ENCODE peak calls at places on chromosomes 2 and 18, in eight cellular contexts. T is left ventricle myocardium inferior, S is epithelial cell of esophagus, P is AG10803, K is right lobe of liver, E is spleen, N is H1, J is astrocyte of the spinal cord. Z is an unnamed sample.

GRCh38 chr18:13513481-13513880 is 212.9 kb downstream of the FAM210A start:
- DNase-seq in T (no peak), S (no peak), P (no peak), K (no peak), E (no peak), N (no peak), J (no peak), Z (no peak)

GRCh38 chr2:224555823-224556366 is 29.3 kb downstream of the CUL3 start:
- DNase-seq in T (no peak), S (no peak), P (no peak), K (no peak), E (no peak), N (no peak), J (no peak), Z (no peak)

GRCh38 chr18:35091841-35092240 is 50.6 kb downstream of the MAPRE2 start:
- DNase-seq in T (no peak), S (peak; percentile 5), P (no peak), K (no peak), E (no peak), N (no peak), J (no peak), Z (no peak)

GRCh38 chr2:1498176-1498575 is 84.9 kb downstream of the TPO start:
- DNase-seq in T (no peak), S (no peak), P (no peak), K (peak; percentile 4), E (peak; percentile 65), N (no peak), J (no peak), Z (no peak)

GRCh38 chr2:36482576-36483214 is 115.3 kb downstream of the FEZ2 start:
- DNase-seq in T (no peak), S (peak; percentile 15), P (peak; percentile 74), K (no peak), E (no peak), N (no peak), J (peak; percentile 76), Z (no peak)

GRCh38 chr2:151976945-151977353 is 121.9 kb downstream of the CACNB4 start:
- DNase-seq in T (no peak), S (no peak), P (no peak), K (no peak), E (no peak), N (no peak), J (no peak), Z (no peak)

GRCh38 chr18:56570971-56571370 is 67.4 kb downstream of the TXNL1 start:
- DNase-seq in T (no peak), S (no peak), P (no peak), K (no peak), E (no peak), N (no peak), J (no peak), Z (no peak)

GRCh38 chr2:216350214-216350789 is 22.0 kb downstream of the MARCHF4 start:
- DNase-seq in T (no peak), S (peak; percentile 79), P (peak; percentile 52), K (no peak), E (no peak), N (no peak), J (peak; percentile 56), Z (no peak)

GRCh38 chr2:53768233-53768542 is 584 bp downstream of the CHAC2 start:
- DNase-seq in T (no peak), S (no peak), P (peak; percentile 33), K (no peak), E (no peak), N (no peak), J (no peak), Z (no peak)

GRCh38 chr2:196336715-196337617 is 165.6 kb upstream of the STK17B start:
- DNase-seq in T (no peak), S (peak; percentile 42), P (peak; percentile 53), K (no peak), E (no peak), N (no peak), J (peak; percentile 49), Z (no peak)

GRCh38 chr18:3012920-3013810 is at the start of gene LPIN2:
- DNase-seq in T (peak; percentile 100), S (peak; percentile 94), P (peak; percentile 96), K (peak; percentile 98), E (peak; percentile 100), N (peak; percentile 84), J (peak; percentile 99), Z (peak; percentile 93)

GRCh38 chr2:203681978-203682377 is 24.5 kb upstream of the CD28 start:
- DNase-seq in T (no peak), S (peak; percentile 73), P (peak; percentile 64), K (no peak), E (no peak), N (no peak), J (no peak), Z (no peak)

GRCh38 chr2:71006955-71007799 is 12.5 kb upstream of the TEX261 start:
- DNase-seq in T (no peak), S (no peak), P (no peak), K (no peak), E (peak; percentile 53), N (no peak), J (no peak), Z (no peak)

GRCh38 chr2:33383838-33384237 is 92.6 kb upstream of the RASGRP3 start:
- DNase-seq in T (no peak), S (no peak), P (no peak), K (no peak), E (no peak), N (no peak), J (no peak), Z (no peak)

GRCh38 chr2:223027442-223027841 is 24.5 kb upstream of the KCNE4 start:
- DNase-seq in T (no peak), S (peak; percentile 81), P (peak; percentile 74), K (no peak), E (no peak), N (no peak), J (peak; percentile 77), Z (no peak)

GRCh38 chr2:96233880-96234316 is 25.3 kb upstream of the STARD7 start:
- DNase-seq in T (no peak), S (no peak), P (no peak), K (no peak), E (no peak), N (no peak), J (no peak), Z (no peak)

DNA sequence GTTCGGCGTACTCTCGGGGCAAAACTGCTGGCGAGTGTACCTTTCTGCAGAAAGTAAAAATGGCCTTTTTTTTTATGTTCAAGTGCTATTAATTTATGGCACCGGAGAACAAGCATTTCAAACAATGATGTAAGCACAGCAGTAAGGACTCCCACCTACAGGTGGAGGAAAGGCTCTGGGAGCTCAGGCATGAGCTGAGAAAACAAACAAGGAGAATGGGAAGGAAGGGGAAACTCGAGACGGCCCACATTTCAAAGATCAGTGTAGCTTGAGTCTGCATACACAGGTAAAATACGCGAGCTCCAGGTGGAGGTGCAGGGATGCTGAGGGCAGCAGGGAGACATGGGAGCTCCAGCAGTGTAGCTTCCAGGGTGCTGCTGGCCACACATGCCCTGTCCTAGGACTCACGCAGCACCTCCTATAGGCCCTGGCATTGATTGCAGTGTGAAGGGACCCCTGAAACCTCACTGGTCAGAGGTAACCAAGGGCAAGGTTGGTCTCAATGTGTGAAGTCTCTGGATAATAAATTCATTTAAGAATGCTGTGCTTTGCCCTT is 362.8 kb upstream of the HS6ST1 start:
- DNase-seq in T (no peak), S (no peak), P (no peak), K (no peak), E (no peak), N (no peak), J (no peak), Z (no peak)
- TF ChIP-seq CTCF in T (no peak), S (no peak), P (no peak), K (no peak), E (no peak), N (peak; percentile 65), J (no peak), Z (no peak)

DNA sequence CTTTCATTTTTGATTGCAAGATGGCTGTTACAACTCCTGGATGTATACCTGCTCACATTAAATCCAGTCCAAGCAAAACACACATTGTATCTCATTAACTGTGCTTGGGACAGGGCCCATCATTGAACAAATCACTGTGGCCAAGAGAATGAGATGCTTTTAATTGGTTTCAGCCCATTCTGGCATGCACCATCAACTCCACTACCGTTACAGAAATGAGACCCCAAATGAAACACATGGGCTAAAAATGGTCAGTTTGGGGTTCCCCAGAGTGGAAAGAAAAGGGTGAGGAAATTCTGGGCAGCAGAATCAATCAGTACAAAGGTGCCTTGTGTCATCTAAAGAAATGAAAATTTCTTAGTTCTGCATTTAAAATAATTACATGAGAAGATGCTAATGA is 52.7 kb downstream of the FAM171B start:
- DNase-seq in T (no peak), S (no peak), P (no peak), K (no peak), E (no peak), N (no peak), J (no peak), Z (no peak)
- TF ChIP-seq CTCF in T (no peak), S (no peak), P (no peak), K (no peak), E (no peak), N (no peak), J (no peak), Z (no peak)

DNA sequence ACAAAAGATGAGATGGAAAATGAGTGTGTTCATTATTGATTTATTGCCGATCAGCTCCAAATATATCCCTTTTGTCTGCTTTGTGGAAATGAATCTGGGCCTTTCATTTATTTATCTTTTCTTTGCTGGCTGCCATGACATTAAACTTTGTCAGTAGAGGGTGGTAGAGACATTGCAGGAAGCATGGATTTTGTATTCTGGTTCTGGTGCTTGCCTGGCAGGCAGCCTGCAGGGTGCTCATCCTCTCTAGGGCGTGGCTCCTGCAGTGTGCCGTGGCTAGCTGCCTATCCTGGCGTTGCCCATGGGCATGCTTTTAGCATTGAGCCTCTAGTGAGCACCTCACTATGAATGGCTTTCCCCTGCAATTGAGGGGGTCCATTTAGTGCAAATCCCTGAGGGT is 593.1 kb downstream of the RNF144A start:
- DNase-seq in T (no peak), S (no peak), P (no peak), K (no peak), E (no peak), N (no peak), J (no peak), Z (no peak)
- TF ChIP-seq CTCF in T (no peak), S (no peak), P (no peak), K (no peak), E (no peak), N (no peak), J (no peak), Z (no peak)

GRCh38 chr18:67468038-67468437 is 48.5 kb downstream of the DSEL start:
- DNase-seq in T (no peak), S (no peak), P (no peak), K (no peak), E (no peak), N (no peak), J (no peak), Z (no peak)

GRCh38 chr18:67464499-67464898 is 52.0 kb downstream of the DSEL start:
- DNase-seq in T (no peak), S (no peak), P (no peak), K (no peak), E (peak; percentile 52), N (no peak), J (no peak), Z (no peak)

GRCh38 chr18:67467188-67467587 is 49.3 kb downstream of the DSEL start:
- DNase-seq in T (no peak), S (no peak), P (no peak), K (no peak), E (no peak), N (no peak), J (no peak), Z (no peak)

DNA sequence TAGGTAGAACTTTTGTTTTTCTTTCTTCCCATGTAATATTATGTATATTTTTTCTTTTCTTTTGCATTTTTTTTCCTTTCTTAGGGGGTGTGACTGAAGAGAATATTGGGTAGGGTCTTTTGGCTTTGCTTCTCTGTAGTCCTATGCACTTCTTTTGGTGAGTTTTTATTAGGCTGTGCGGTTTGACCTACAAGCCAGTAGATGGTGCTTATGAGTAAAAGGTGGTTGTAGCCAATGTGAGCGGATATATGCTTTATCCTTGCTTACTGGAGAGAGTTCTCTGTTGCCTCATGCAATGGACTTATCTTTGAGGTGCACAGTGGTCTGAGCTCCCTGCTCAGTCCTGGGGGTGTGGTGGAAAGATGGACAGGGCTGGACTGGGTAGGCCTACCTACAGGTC is 52.7 kb downstream of the DSEL start:
- DNase-seq in T (no peak), S (peak; percentile 31), P (no peak), K (no peak), E (no peak), N (no peak), J (no peak), Z (no peak)
- TF ChIP-seq CTCF in T (no peak), S (peak; percentile 58), P (peak; percentile 2), K (peak; percentile 18), E (no peak), N (no peak), J (peak; percentile 13), Z (no peak)